ENCODE peak calls at places on chromosome 12, in eight cellular contexts. G is iris pigment epithelial cell, L is NB4, N is Daoy, B is osteoblast, A is GM23248, T is Caki2, X is AML-193. P is an unnamed sample.

GRCh38 chr12:91023326-91024004 is 18.7 kb upstream of the EPYC start:
- DNase-seq in G (peak; percentile 89), B (peak; percentile 44), X (no peak), T (no peak), A (peak; percentile 82), L (no peak), N (peak; percentile 47), P (peak; percentile 55)

GRCh38 chr12:29226621-29227020 is 77.5 kb downstream of the FAR2 start:
- DNase-seq in B (no peak), G (peak; percentile 63), X (no peak), L (no peak), A (peak; percentile 62), T (no peak), N (no peak), P (no peak)

GRCh38 chr12:69553626-69554248 is 31.5 kb upstream of the CCT2 start:
- DNase-seq in N (peak; percentile 56), A (peak; percentile 74), B (no peak), T (peak; percentile 29), G (peak; percentile 77), L (peak; percentile 9), X (no peak), P (peak; percentile 94)

GRCh38 chr12:55679691-55680090 is 28.0 kb downstream of the ITGA7 start:
- DNase-seq in A (no peak), L (no peak), B (no peak), T (no peak), N (no peak), G (no peak), X (no peak), P (no peak)

GRCh38 chr12:6053541-6053940 is 70.9 kb downstream of the VWF start:
- DNase-seq in T (peak; percentile 79), B (peak; percentile 48), L (no peak), N (no peak), A (no peak), X (no peak), G (peak; percentile 74), P (no peak)

GRCh38 chr12:64610092-64610659 is at the start of gene RASSF3:
- DNase-seq in N (peak; percentile 82), L (peak; percentile 93), T (peak; percentile 78), A (peak; percentile 72), B (peak; percentile 92), G (peak; percentile 77), X (peak; percentile 41), P (peak; percentile 65)

GRCh38 chr12:48946206-48946605 is 11.1 kb downstream of the ARF3 start:
- DNase-seq in T (no peak), G (peak; percentile 48), A (no peak), L (no peak), N (no peak), X (no peak), B (no peak), P (no peak)

GRCh38 chr12:124501827-124502226 is 65.6 kb downstream of the NCOR2 start:
- DNase-seq in T (no peak), A (no peak), N (no peak), L (no peak), B (no peak), G (peak; percentile 33), X (no peak), P (no peak)

GRCh38 chr12:124821252-124822200 is 42.1 kb downstream of the SCARB1 start:
- DNase-seq in N (no peak), L (no peak), B (peak; percentile 52), T (no peak), X (no peak), A (peak; percentile 8), G (no peak), P (no peak)

GRCh38 chr12:111446631-111447570 is 41.2 kb downstream of the SH2B3 start:
- DNase-seq in G (no peak), B (peak; percentile 25), T (no peak), L (peak; percentile 11), X (no peak), N (no peak), A (no peak), P (no peak)

P was measured in epithelial cell of esophagus.